ENCODE peak calls at places on chromosomes 11 and 22, in ten cellular contexts. X is A549, Z is body of pancreas, T is H1, Y is uterus, V is heart left ventricle, S is stomach, F is endothelial cell of umbilical vein, W is esophagus muscularis mucosa, M is IMR-90. R is an unnamed sample.
A peak's percentile ranks its signal among the peaks of the same experiment; 100 is the strongest.

GRCh38 chr11:66278396-66279091 is 569 bp downstream of the CNIH2 start:
- DNase-seq in X (peak; percentile 63), Z (no peak), T (no peak), Y (no peak), V (no peak), S (no peak), F (no peak), W (no peak), M (no peak), R (no peak)

GRCh38 chr22:25935266-25936058 is 193.5 kb downstream of the MYO18B start:
- DNase-seq in X (no peak), Z (no peak), T (no peak), Y (no peak), V (no peak), S (no peak), F (no peak), W (no peak), M (no peak), R (no peak)

GRCh38 chr11:18012906-18013781 is at the start of gene SERGEF:
- DNase-seq in X (peak; percentile 89), Z (peak; percentile 97), T (peak; percentile 94), Y (peak; percentile 92), V (peak; percentile 90), S (peak; percentile 97), F (peak; percentile 77), W (peak; percentile 96), M (peak; percentile 84), R (peak; percentile 98)

GRCh38 chr11:45655347-45655756 is 10.1 kb downstream of the CHST1 start:
- DNase-seq in X (peak; percentile 61), Z (peak; percentile 77), T (peak; percentile 98), Y (peak; percentile 70), V (peak; percentile 69), S (peak; percentile 72), F (peak; percentile 78), W (no peak), M (peak; percentile 51), R (peak; percentile 64)

GRCh38 chr11:85845052-85845631 is 10.0 kb upstream of the CCDC83 start:
- DNase-seq in X (no peak), Z (no peak), T (no peak), Y (no peak), V (no peak), S (no peak), F (peak; percentile 11), W (no peak), M (peak; percentile 37), R (no peak)

GRCh38 chr11:86069408-86070086 is 663 bp upstream of the PICALM start:
- DNase-seq in X (peak; percentile 86), Z (peak; percentile 24), T (no peak), Y (peak; percentile 23), V (peak; percentile 71), S (no peak), F (peak; percentile 98), W (no peak), M (peak; percentile 97), R (peak; percentile 63)

GRCh38 chr11:113377606-113378005 is 10.0 kb upstream of the ANKK1 start:
- DNase-seq in X (no peak), Z (no peak), T (no peak), Y (no peak), V (no peak), S (no peak), F (no peak), W (no peak), M (peak; percentile 5), R (no peak)

GRCh38 chr22:24550028-24550901 is 4.7 kb downstream of the GUCD1 start:
- DNase-seq in X (peak; percentile 65), Z (peak; percentile 54), T (no peak), Y (no peak), V (no peak), S (peak; percentile 83), F (no peak), W (no peak), M (no peak), R (peak; percentile 48)

GRCh38 chr11:2464451-2465165 is 19.8 kb downstream of the KCNQ1 start:
- DNase-seq in X (no peak), Z (peak; percentile 11), T (no peak), Y (no peak), V (no peak), S (peak; percentile 23), F (no peak), W (no peak), M (no peak), R (peak; percentile 13)

GRCh38 chr11:27861706-27862430 is 161.6 kb upstream of the BDNF start:
- DNase-seq in X (peak; percentile 21), Z (peak; percentile 24), T (no peak), Y (no peak), V (no peak), S (no peak), F (no peak), W (no peak), M (peak; percentile 95), R (no peak)

GRCh38 chr11:104164028-104164520 is at the start of gene PDGFD:
- DNase-seq in X (peak; percentile 90), Z (peak; percentile 80), T (peak; percentile 85), Y (peak; percentile 38), V (peak; percentile 73), S (peak; percentile 71), F (peak; percentile 89), W (no peak), M (peak; percentile 70), R (peak; percentile 90)

GRCh38 chr11:65132988-65133700 is 1.2 kb downstream of the SYVN1 start:
- DNase-seq in X (peak; percentile 42), Z (peak; percentile 91), T (peak; percentile 75), Y (peak; percentile 32), V (peak; percentile 19), S (peak; percentile 89), F (peak; percentile 19), W (no peak), M (no peak), R (peak; percentile 82)

GRCh38 chr11:77203901-77204755 is 76.1 kb downstream of the MYO7A start:
- DNase-seq in X (no peak), Z (no peak), T (no peak), Y (peak; percentile 10), V (no peak), S (no peak), F (no peak), W (no peak), M (no peak), R (peak; percentile 21)

GRCh38 chr22:18032455-18033101 is 8.2 kb upstream of the MICAL3 start:
- DNase-seq in X (peak; percentile 48), Z (no peak), T (no peak), Y (peak; percentile 43), V (peak; percentile 15), S (no peak), F (no peak), W (no peak), M (peak; percentile 83), R (no peak)
- H3K27ac ChIP-seq in X (peak overlapping the region; percentile 91), Z (no peak overlapping the region), T (no peak overlapping the region), Y (peak overlapping the region; percentile 82), V (peak overlapping the region; percentile 19), S (peak overlapping the region; percentile 57), F (no peak overlapping the region), W (peak overlapping the region; percentile 81), M (peak overlapping the region; percentile 56), R (no peak overlapping the region)

DNA sequence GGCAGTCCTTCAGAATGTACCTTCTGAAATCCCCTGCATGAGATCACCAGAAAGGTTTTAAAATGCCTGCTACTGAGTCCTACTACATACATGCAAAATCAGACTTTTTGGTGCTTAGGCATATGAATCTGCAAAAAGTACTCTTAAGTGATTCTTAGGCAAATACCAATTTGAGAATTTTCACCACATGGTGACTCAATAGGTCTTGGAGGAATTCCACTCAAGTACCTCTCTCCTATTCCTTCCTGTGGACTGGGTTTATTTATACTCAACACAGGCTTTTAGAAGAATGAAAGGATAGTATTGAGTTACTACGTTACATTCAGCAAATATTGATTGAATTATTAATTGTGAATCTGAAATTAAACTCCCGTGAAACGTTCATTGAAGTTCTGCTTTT is 223.9 kb downstream of the CNTN5 start:
- DNase-seq in X (no peak), Z (no peak), T (no peak), Y (no peak), V (no peak), S (no peak), F (no peak), W (no peak), M (peak; percentile 0), R (no peak)
- H3K9me3 ChIP-seq in X (no peaks in the 10 kb centered on the region), Z (no peaks in the 10 kb centered on the region), T (no peaks in the 10 kb centered on the region), Y (no peaks in the 10 kb centered on the region), V (peaks cover 3% of the 10 kb centered on the region), S (peaks cover 9% of the 10 kb centered on the region), F (peaks cover 2% of the 10 kb centered on the region), W (no peaks in the 10 kb centered on the region), M (no peaks in the 10 kb centered on the region), R (no peaks in the 10 kb centered on the region)

DNA sequence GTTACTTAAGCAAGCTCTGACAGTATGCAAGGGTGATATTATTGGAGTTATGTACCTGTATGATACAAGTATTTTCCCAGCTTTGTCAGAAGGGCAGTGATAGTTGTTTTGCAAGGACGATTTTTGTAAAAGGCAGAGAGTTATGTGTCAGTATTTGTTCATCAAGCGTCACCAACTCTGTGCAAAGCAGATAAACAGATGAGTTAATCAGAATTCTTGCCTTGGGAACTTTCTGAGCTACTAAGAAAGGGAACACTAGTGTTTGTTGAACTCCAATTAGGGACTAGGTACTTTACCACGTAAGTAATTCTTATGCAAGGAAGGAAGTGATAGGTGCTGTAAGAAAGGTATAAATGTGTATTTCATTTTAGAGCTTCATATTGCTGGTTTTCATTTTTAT is 1.5 kb downstream of the USP47 start:
- DNase-seq in X (peak; percentile 33), Z (no peak), T (no peak), Y (no peak), V (no peak), S (no peak), F (peak; percentile 77), W (no peak), M (peak; percentile 94), R (no peak)
- TF ChIP-seq POLR2A in X (no peak), Z (peak; percentile 38), T (no peak), Y (no peak), V (no peak), S (no peak), F (no peak), W (no peak), M (peak; percentile 63), R (no peak)

GRCh38 chr22:21823740-21824438 is 43.6 kb downstream of the MAPK1 start:
- DNase-seq in X (no peak), Z (no peak), T (no peak), Y (no peak), V (no peak), S (no peak), F (peak; percentile 22), W (no peak), M (peak; percentile 63), R (no peak)
- H3K27ac ChIP-seq in X (no peak overlapping the region), Z (no peak overlapping the region), T (no peak overlapping the region), Y (no peak overlapping the region), V (no peak overlapping the region), S (no peak overlapping the region), F (no peak overlapping the region), W (no peak overlapping the region), M (no peak overlapping the region), R (peak overlapping the region; percentile 42)

DNA sequence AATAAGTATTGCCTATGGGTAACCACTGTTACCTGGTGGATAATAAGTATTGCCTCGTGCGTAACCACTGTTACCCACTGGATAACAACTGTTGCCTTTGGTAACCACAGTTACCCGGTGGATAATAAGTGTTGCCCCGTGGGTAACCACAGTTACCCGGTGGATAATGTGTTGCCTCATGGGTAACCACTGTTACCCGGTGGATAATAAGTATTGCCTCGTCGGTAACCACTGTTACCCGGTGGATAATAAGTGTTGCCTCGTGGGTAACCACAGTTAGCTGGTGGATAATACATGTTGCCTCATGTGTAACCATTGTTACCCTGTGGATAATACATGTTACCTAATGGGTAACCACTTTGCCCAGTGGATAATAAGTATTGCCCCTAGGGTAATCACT is 9.8 kb upstream of the NXPE4 start:
- DNase-seq in X (no peak), Z (no peak), T (no peak), Y (no peak), V (no peak), S (no peak), F (no peak), W (peak; percentile 70), M (no peak), R (no peak)
- H3K9me3 ChIP-seq in X (no peaks in the 10 kb centered on the region), Z (no peaks in the 10 kb centered on the region), T (peaks cover 29% of the 10 kb centered on the region), Y (no peaks in the 10 kb centered on the region), V (no peaks in the 10 kb centered on the region), S (no peaks in the 10 kb centered on the region), F (no peaks in the 10 kb centered on the region), W (no peaks in the 10 kb centered on the region), M (no peaks in the 10 kb centered on the region), R (no peaks in the 10 kb centered on the region)

GRCh38 chr11:119889111-119889510 is 160.1 kb upstream of the NECTIN1 start:
- DNase-seq in X (no peak), Z (no peak), T (no peak), Y (no peak), V (no peak), S (no peak), F (no peak), W (no peak), M (no peak), R (no peak)
- TF ChIP-seq POLR2A in X (no peak), Z (no peak), T (no peak), Y (no peak), V (no peak), S (no peak), F (no peak), W (no peak), M (no peak), R (no peak)

R was measured in upper lobe of left lung.